ENCODE peak calls at places on chromosomes 11 and 22, in four cellular contexts. R is AG08395, M is HuH-7.5, P is AG20443. O is an unnamed sample.

GRCh38 chr11:77126156-77126775 is 1.8 kb upstream of the MYO7A start:
- DNase-seq in M (no peak), R (no peak), P (no peak), O (peak; percentile 28)

GRCh38 chr11:111633248-111633647 is 31.0 kb downstream of the SIK2 start:
- DNase-seq in P (no peak), M (no peak), R (no peak), O (peak; percentile 49)

GRCh38 chr11:13479688-13480087 is 16.1 kb downstream of the PTH start:
- DNase-seq in M (no peak), P (no peak), R (no peak), O (no peak)

GRCh38 chr22:30289980-30290313 is 642 bp upstream of the CASTOR1 start:
- DNase-seq in M (no peak), R (no peak), P (no peak), O (no peak)

GRCh38 chr22:19455585-19456370 is 8.3 kb upstream of the C22orf39 start:
- DNase-seq in P (no peak), M (no peak), R (no peak), O (no peak)

GRCh38 chr11:75107187-75107586 is 10.5 kb upstream of the OR2AT4 start:
- DNase-seq in P (no peak), R (no peak), M (no peak), O (no peak)

GRCh38 chr11:44767421-44767820 is 40.7 kb downstream of the TSPAN18 start:
- DNase-seq in R (no peak), M (no peak), P (peak; percentile 49), O (no peak)

GRCh38 chr11:17714356-17714854 is 5.0 kb upstream of the MYOD1 start:
- DNase-seq in P (no peak), M (no peak), R (no peak), O (no peak)

GRCh38 chr22:31308181-31308580 is 15.9 kb upstream of the PIK3IP1 start:
- DNase-seq in R (no peak), M (no peak), P (no peak), O (no peak)

GRCh38 chr11:72069200-72069599 is 11.1 kb downstream of the NUMA1 start:
- DNase-seq in P (no peak), M (no peak), R (no peak), O (no peak)

GRCh38 chr22:32579533-32580220 is 105.1 kb downstream of the FBXO7 start:
- DNase-seq in P (peak; percentile 37), M (no peak), R (peak; percentile 70), O (no peak)

GRCh38 chr22:18000441-18001039 is 23.8 kb downstream of the MICAL3 start:
- DNase-seq in M (no peak), P (no peak), R (no peak), O (peak; percentile 52)

GRCh38 chr11:7081441-7081840 is 7.4 kb upstream of the RBMXL2 start:
- DNase-seq in M (no peak), R (no peak), P (no peak), O (no peak)

GRCh38 chr11:34155057-34155758 is 49.8 kb downstream of the NAT10 start:
- DNase-seq in P (no peak), M (no peak), R (no peak), O (no peak)

GRCh38 chr11:67638535-67639437 is 777 bp downstream of the TBX10 start:
- DNase-seq in M (no peak), P (no peak), R (no peak), O (no peak)

GRCh38 chr11:62392944-62393628 is 25.7 kb upstream of the SCGB1A1 start:
- DNase-seq in P (no peak), M (no peak), R (no peak), O (peak; percentile 87)

GRCh38 chr11:94519478-94520084 is 7.3 kb downstream of the C11orf97 start:
- DNase-seq in R (peak; percentile 37), M (no peak), P (peak; percentile 39), O (peak; percentile 58)

GRCh38 chr22:37283393-37283937 is 1.2 kb downstream of the CYTH4 start:
- DNase-seq in P (no peak), R (no peak), M (no peak), O (no peak)

GRCh38 chr11:105618343-105618955 is 8.6 kb downstream of the GRIA4 start:
- DNase-seq in P (no peak), R (no peak), M (no peak), O (no peak)

GRCh38 chr11:134363592-134363991 is 31.8 kb downstream of the GLB1L2 start:
- DNase-seq in P (no peak), R (no peak), M (no peak), O (no peak)

O was measured in NCI-H69.